ENCODE peak calls at places on chromosomes 2 and 18, in ten cellular contexts. V is left ventricle myocardium inferior; S is right lobe of liver; F is activated naive CD4-positive, alpha-beta T cell treated with anti-CD3 and anti-CD28 coated beads, Interleukin-2, amount 10 ng/mL, durations not matched to agents 7 days and 5 days; G is chondrocyte; B is AG08396; D is cardiac fibroblast; H is stimulated activated CD8-positive, alpha-beta memory T cell treated with anti-CD3 and anti-CD28 coated beads, Interleukin-4, amount 100 ng/mL, for 24 hours; Z is HepG2; A is activated T-helper 1 cell treated with anti-CD3 and anti-CD28 coated beads, Interleukin-2, amount 50 U/mL, for 16 hours. L is an unnamed sample.

GRCh38 chr2:64914247-64914646 is 75.0 kb upstream of the SLC1A4 start:
- DNase-seq in G (no peak), D (no peak), H (no peak), Z (no peak), S (no peak), B (no peak), V (no peak), F (no peak), A (no peak), L (no peak)

GRCh38 chr2:200486529-200486928 is 23.3 kb downstream of the KCTD18 start:
- DNase-seq in G (no peak), F (no peak), B (no peak), H (no peak), V (no peak), D (no peak), A (no peak), Z (no peak), S (no peak), L (no peak)

GRCh38 chr2:29196792-29197788 is 81.9 kb downstream of the CLIP4 start:
- DNase-seq in G (no peak), H (peak; percentile 64), A (peak; percentile 50), B (peak; percentile 60), D (peak; percentile 72), Z (peak; percentile 69), V (peak; percentile 53), F (peak; percentile 87), S (peak; percentile 67), L (peak; percentile 18)

GRCh38 chr2:137435176-137435575 is 529.1 kb upstream of the HNMT start:
- DNase-seq in A (no peak), V (no peak), H (no peak), Z (no peak), B (no peak), G (no peak), D (peak; percentile 16), S (no peak), F (no peak), L (no peak)

GRCh38 chr2:144414324-144414845 is 105.5 kb downstream of the ZEB2 start:
- DNase-seq in H (no peak), D (peak; percentile 97), A (no peak), Z (no peak), B (peak; percentile 32), S (no peak), F (no peak), G (no peak), V (no peak), L (peak; percentile 36)

GRCh38 chr2:124437811-124438210 is 412.7 kb downstream of the CNTNAP5 start:
- DNase-seq in V (no peak), F (no peak), B (no peak), Z (no peak), D (peak; percentile 9), G (no peak), A (no peak), S (no peak), H (no peak), L (no peak)

GRCh38 chr2:46983065-46983801 is 67.6 kb upstream of the MCFD2 start:
- DNase-seq in A (no peak), G (no peak), D (peak; percentile 78), B (peak; percentile 47), S (no peak), F (no peak), H (no peak), Z (no peak), V (peak; percentile 32), L (no peak)

GRCh38 chr2:1874101-1874865 is 130.0 kb upstream of the PXDN start:
- DNase-seq in D (no peak), F (no peak), V (no peak), G (no peak), S (no peak), A (no peak), H (no peak), Z (no peak), B (no peak), L (no peak)

GRCh38 chr2:200509227-200509607 is 651 bp downstream of the KCTD18 start:
- DNase-seq in V (no peak), A (no peak), H (no peak), S (no peak), D (peak; percentile 17), Z (no peak), F (peak; percentile 22), B (peak; percentile 35), G (no peak), L (no peak)

GRCh38 chr2:205650450-205650849 is 31.9 kb upstream of the NRP2 start:
- DNase-seq in H (no peak), A (no peak), F (no peak), Z (no peak), D (peak; percentile 89), B (peak; percentile 18), G (no peak), V (no peak), S (no peak), L (peak; percentile 25)

GRCh38 chr18:60017371-60017770 is 117.6 kb downstream of the PMAIP1 start:
- DNase-seq in H (no peak), B (no peak), F (no peak), Z (no peak), D (no peak), S (no peak), G (no peak), A (no peak), V (no peak), L (no peak)

GRCh38 chr2:164388511-164388910 is 232.8 kb downstream of the GRB14 start:
- DNase-seq in H (no peak), V (no peak), F (no peak), G (no peak), Z (peak; percentile 51), A (no peak), S (no peak), B (peak; percentile 63), D (peak; percentile 81), L (peak; percentile 53)

GRCh38 chr2:203534486-203535077 is 519 bp downstream of the RAPH1 start:
- DNase-seq in F (peak; percentile 57), Z (peak; percentile 12), V (peak; percentile 50), H (peak; percentile 19), G (no peak), B (no peak), A (no peak), S (peak; percentile 62), D (peak; percentile 27), L (no peak)

GRCh38 chr2:124343827-124344498 is 318.9 kb downstream of the CNTNAP5 start:
- DNase-seq in Z (no peak), F (no peak), G (no peak), D (no peak), H (no peak), S (no peak), A (no peak), V (no peak), B (no peak), L (no peak)

GRCh38 chr2:57396364-57397098 is 650.1 kb upstream of the VRK2 start:
- DNase-seq in F (no peak), Z (no peak), V (no peak), D (no peak), G (no peak), A (no peak), B (no peak), S (no peak), H (no peak), L (no peak)

GRCh38 chr2:55357907-55358306 is 61.7 kb downstream of the CCDC88A start:
- DNase-seq in V (no peak), H (no peak), S (no peak), B (no peak), Z (no peak), G (no peak), D (peak; percentile 14), F (no peak), A (no peak), L (peak; percentile 38)

GRCh38 chr2:12433641-12433990 is 283.1 kb upstream of the TRIB2 start:
- DNase-seq in A (no peak), V (no peak), F (no peak), S (no peak), D (no peak), H (no peak), B (no peak), G (no peak), Z (no peak), L (no peak)

GRCh38 chr18:49767111-49768050 is 46.0 kb downstream of the ACAA2 start:
- DNase-seq in G (no peak), F (no peak), Z (no peak), B (no peak), H (no peak), D (no peak), A (no peak), V (no peak), S (no peak), L (no peak)

GRCh38 chr2:166440313-166440712 is 53.7 kb downstream of the SCN7A start:
- DNase-seq in F (no peak), D (no peak), G (no peak), V (no peak), S (no peak), B (no peak), Z (no peak), A (no peak), H (no peak), L (no peak)

GRCh38 chr18:52340466-52341378 is 725 bp downstream of the DCC start:
- DNase-seq in H (no peak), B (no peak), S (no peak), V (no peak), A (no peak), Z (no peak), D (no peak), G (no peak), F (no peak), L (no peak)

GRCh38 chr18:34709104-34709503 is 994 bp upstream of the DTNA start:
- DNase-seq in A (no peak), S (no peak), H (no peak), F (no peak), Z (peak; percentile 10), B (peak; percentile 50), G (no peak), D (peak; percentile 93), V (no peak), L (peak; percentile 10)

GRCh38 chr2:36975306-36975705 is 9.0 kb upstream of the STRN start:
- DNase-seq in G (no peak), S (no peak), A (no peak), H (no peak), F (no peak), Z (no peak), B (no peak), D (no peak), V (no peak), L (no peak)

GRCh38 chr2:214232266-214232665 is 178.6 kb upstream of the VWC2L start:
- DNase-seq in A (no peak), V (no peak), Z (no peak), B (no peak), H (no peak), F (no peak), D (peak; percentile 5), G (no peak), S (no peak), L (peak; percentile 19)

GRCh38 chr2:234502285-234502918 is 5.5 kb upstream of the ARL4C start:
- DNase-seq in S (no peak), Z (no peak), H (no peak), V (no peak), F (no peak), G (no peak), A (no peak), B (peak; percentile 66), D (peak; percentile 52), L (no peak)

GRCh38 chr2:120650022-120650644 is 85.5 kb upstream of the GLI2 start:
- DNase-seq in V (no peak), F (no peak), B (no peak), H (no peak), D (peak; percentile 12), Z (no peak), A (no peak), S (no peak), G (no peak), L (no peak)

GRCh38 chr2:235608200-235608591 is 114.4 kb downstream of the AGAP1 start:
- DNase-seq in G (no peak), B (no peak), H (no peak), S (no peak), F (no peak), Z (no peak), A (no peak), V (no peak), D (no peak), L (no peak)

GRCh38 chr18:37435150-37435872 is 130.3 kb downstream of the CELF4 start:
- DNase-seq in B (no peak), A (no peak), S (no peak), G (no peak), V (no peak), F (no peak), H (no peak), Z (no peak), D (no peak), L (no peak)

GRCh38 chr2:113105047-113105446 is 22.4 kb upstream of the IL1RN start:
- DNase-seq in Z (no peak), V (no peak), S (no peak), H (no peak), A (no peak), B (peak; percentile 46), D (peak; percentile 80), F (no peak), G (no peak), L (no peak)

L was measured in amniotic stem cell.